ENCODE peak calls at places on chromosomes 5 and 9, in six cellular contexts. One of them, this sample, is unnamed.
A peak's percentile ranks its signal among the peaks of the same experiment; 100 is the strongest.

GRCh38 chr9:115494393-115494792 is 376.4 kb upstream of the TNC start:
- DNase-seq in GM12878: no peak
- DNase-seq in HepG2: no peak
- DNase-seq in K562: no peak
- DNase-seq in SK-N-SH: no peak
- DNase-seq in GM12892: no peak
- DNase-seq in this sample: no peak

GRCh38 chr5:133113331-133114061 is 61.7 kb downstream of the HSPA4 start:
- DNase-seq in K562: no peak
- DNase-seq in GM12892: no peak
- DNase-seq in HepG2: no peak
- DNase-seq in GM12878: no peak
- DNase-seq in SK-N-SH: no peak
- DNase-seq in this sample: no peak

GRCh38 chr5:90807483-90807882 is 248.9 kb downstream of the ADGRV1 start:
- DNase-seq in K562: no peak
- DNase-seq in GM12892: no peak
- DNase-seq in HepG2: no peak
- DNase-seq in GM12878: no peak
- DNase-seq in SK-N-SH: no peak
- DNase-seq in this sample: no peak

GRCh38 chr5:142828797-142829535 is 58.8 kb downstream of the ARHGAP26 start:
- DNase-seq in GM12878: no peak
- DNase-seq in HepG2: no peak
- DNase-seq in K562: no peak
- DNase-seq in GM12892: no peak
- DNase-seq in SK-N-SH: no peak
- DNase-seq in this sample: no peak

GRCh38 chr5:9207820-9208418 is 338.0 kb downstream of the SEMA5A start:
- DNase-seq in SK-N-SH: peak; percentile 32
- DNase-seq in K562: peak; percentile 18
- DNase-seq in HepG2: peak; percentile 34
- DNase-seq in GM12878: no peak
- DNase-seq in GM12892: no peak
- DNase-seq in this sample: no peak

GRCh38 chr5:107461770-107462169 is 209.0 kb downstream of the EFNA5 start:
- DNase-seq in GM12878: no peak
- DNase-seq in K562: no peak
- DNase-seq in HepG2: no peak
- DNase-seq in SK-N-SH: no peak
- DNase-seq in GM12892: no peak
- DNase-seq in this sample: no peak

GRCh38 chr9:17519761-17520160 is 59.1 kb upstream of the SH3GL2 start:
- DNase-seq in HepG2: no peak
- DNase-seq in SK-N-SH: no peak
- DNase-seq in K562: no peak
- DNase-seq in GM12878: no peak
- DNase-seq in GM12892: no peak
- DNase-seq in this sample: no peak

GRCh38 chr5:155655569-155655968 is 642.0 kb downstream of the KIF4B start:
- DNase-seq in HepG2: no peak
- DNase-seq in SK-N-SH: peak; percentile 9
- DNase-seq in K562: no peak
- DNase-seq in GM12878: no peak
- DNase-seq in GM12892: no peak
- DNase-seq in this sample: no peak

GRCh38 chr9:131252120-131252519 is 24.2 kb downstream of the FAM78A start:
- DNase-seq in HepG2: no peak
- DNase-seq in SK-N-SH: no peak
- DNase-seq in GM12892: no peak
- DNase-seq in GM12878: no peak
- DNase-seq in K562: no peak
- DNase-seq in this sample: no peak

GRCh38 chr5:37043693-37044092 is 167.1 kb downstream of the NIPBL start:
- DNase-seq in HepG2: peak; percentile 3
- DNase-seq in K562: no peak
- DNase-seq in GM12892: no peak
- DNase-seq in GM12878: no peak
- DNase-seq in SK-N-SH: no peak
- DNase-seq in this sample: no peak

GRCh38 chr9:124735121-124735520 is 36.0 kb downstream of the NR6A1 start:
- DNase-seq in K562: no peak
- DNase-seq in GM12892: no peak
- DNase-seq in GM12878: no peak
- DNase-seq in HepG2: peak; percentile 44
- DNase-seq in SK-N-SH: no peak
- DNase-seq in this sample: no peak

GRCh38 chr5:136073714-136074113 is 44.9 kb downstream of the TGFBI start:
- DNase-seq in SK-N-SH: no peak
- DNase-seq in GM12878: no peak
- DNase-seq in K562: no peak
- DNase-seq in GM12892: no peak
- DNase-seq in HepG2: no peak
- DNase-seq in this sample: no peak

GRCh38 chr9:36725777-36726356 is 153.2 kb downstream of the MELK start:
- DNase-seq in GM12892: no peak
- DNase-seq in K562: no peak
- DNase-seq in HepG2: no peak
- DNase-seq in SK-N-SH: no peak
- DNase-seq in GM12878: no peak
- DNase-seq in this sample: no peak

GRCh38 chr5:67315082-67315801 is 118.6 kb upstream of the CD180 start:
- DNase-seq in HepG2: no peak
- DNase-seq in K562: no peak
- DNase-seq in GM12878: no peak
- DNase-seq in SK-N-SH: no peak
- DNase-seq in GM12892: no peak
- DNase-seq in this sample: no peak

GRCh38 chr5:67353500-67353931 is 156.9 kb upstream of the CD180 start:
- DNase-seq in SK-N-SH: no peak
- DNase-seq in GM12878: no peak
- DNase-seq in K562: no peak
- DNase-seq in GM12892: no peak
- DNase-seq in HepG2: no peak
- DNase-seq in this sample: no peak

GRCh38 chr9:84990416-84990815 is 320.9 kb downstream of the NTRK2 start:
- DNase-seq in SK-N-SH: no peak
- DNase-seq in GM12878: no peak
- DNase-seq in GM12892: no peak
- DNase-seq in HepG2: no peak
- DNase-seq in K562: no peak
- DNase-seq in this sample: no peak

GRCh38 chr9:32427111-32427873 is 42.8 kb downstream of the ACO1 start:
- DNase-seq in HepG2: peak; percentile 48
- DNase-seq in K562: no peak
- DNase-seq in GM12878: no peak
- DNase-seq in SK-N-SH: no peak
- DNase-seq in GM12892: no peak
- DNase-seq in this sample: no peak

GRCh38 chr9:114070188-114071103 is 7.7 kb downstream of the AMBP start:
- DNase-seq in HepG2: no peak
- DNase-seq in GM12878: no peak
- DNase-seq in GM12892: no peak
- DNase-seq in SK-N-SH: no peak
- DNase-seq in K562: no peak
- DNase-seq in this sample: no peak

GRCh38 chr5:176543428-176544182 is 5.5 kb upstream of the CDHR2 start:
- DNase-seq in GM12892: no peak
- DNase-seq in GM12878: no peak
- DNase-seq in HepG2: no peak
- DNase-seq in SK-N-SH: peak; percentile 89
- DNase-seq in K562: peak; percentile 79
- DNase-seq in this sample: peak; percentile 69

DNA sequence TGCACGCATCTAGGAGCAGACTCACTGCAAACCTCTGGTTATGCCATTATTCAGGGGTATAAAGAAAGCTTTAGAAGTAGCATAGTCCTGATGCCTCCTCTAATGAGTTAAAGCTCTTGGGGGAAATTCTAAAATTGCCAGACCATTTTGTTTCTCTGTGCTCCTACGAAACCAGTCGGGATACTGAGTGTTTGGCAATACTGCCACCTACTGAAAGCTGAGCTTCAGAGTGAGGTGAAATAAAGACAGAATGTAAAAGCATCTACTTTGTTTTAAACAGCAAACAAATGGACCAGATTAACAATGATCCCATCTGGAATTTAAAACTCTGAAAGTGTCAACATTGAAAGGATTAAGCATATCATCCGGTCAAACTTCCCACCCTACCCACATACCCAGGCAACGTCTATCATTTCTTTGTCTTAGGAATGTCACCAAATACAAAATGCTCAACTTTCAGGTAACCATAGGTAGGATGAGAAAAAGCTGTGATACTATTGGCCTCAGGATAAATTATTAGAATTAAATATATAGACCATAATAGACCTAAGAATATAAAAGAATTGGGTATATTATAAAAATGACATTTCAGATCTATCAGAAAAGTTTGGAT is 77.8 kb upstream of the SHISAL2B start:
- DNase-seq in HepG2: peak; percentile 39
- DNase-seq in SK-N-SH: peak; percentile 20
- DNase-seq in GM12878: no peak
- DNase-seq in GM12892: no peak
- DNase-seq in K562: peak; percentile 12
- DNase-seq in this sample: no peak
- TF ChIP-seq TAF1 in HepG2: no peak
- TF ChIP-seq TAF1 in SK-N-SH: no peak
- TF ChIP-seq TAF1 in GM12878: no peak
- TF ChIP-seq TAF1 in GM12892: no peak
- TF ChIP-seq TAF1 in K562: no peak
- TF ChIP-seq TAF1 in this sample: no peak

DNA sequence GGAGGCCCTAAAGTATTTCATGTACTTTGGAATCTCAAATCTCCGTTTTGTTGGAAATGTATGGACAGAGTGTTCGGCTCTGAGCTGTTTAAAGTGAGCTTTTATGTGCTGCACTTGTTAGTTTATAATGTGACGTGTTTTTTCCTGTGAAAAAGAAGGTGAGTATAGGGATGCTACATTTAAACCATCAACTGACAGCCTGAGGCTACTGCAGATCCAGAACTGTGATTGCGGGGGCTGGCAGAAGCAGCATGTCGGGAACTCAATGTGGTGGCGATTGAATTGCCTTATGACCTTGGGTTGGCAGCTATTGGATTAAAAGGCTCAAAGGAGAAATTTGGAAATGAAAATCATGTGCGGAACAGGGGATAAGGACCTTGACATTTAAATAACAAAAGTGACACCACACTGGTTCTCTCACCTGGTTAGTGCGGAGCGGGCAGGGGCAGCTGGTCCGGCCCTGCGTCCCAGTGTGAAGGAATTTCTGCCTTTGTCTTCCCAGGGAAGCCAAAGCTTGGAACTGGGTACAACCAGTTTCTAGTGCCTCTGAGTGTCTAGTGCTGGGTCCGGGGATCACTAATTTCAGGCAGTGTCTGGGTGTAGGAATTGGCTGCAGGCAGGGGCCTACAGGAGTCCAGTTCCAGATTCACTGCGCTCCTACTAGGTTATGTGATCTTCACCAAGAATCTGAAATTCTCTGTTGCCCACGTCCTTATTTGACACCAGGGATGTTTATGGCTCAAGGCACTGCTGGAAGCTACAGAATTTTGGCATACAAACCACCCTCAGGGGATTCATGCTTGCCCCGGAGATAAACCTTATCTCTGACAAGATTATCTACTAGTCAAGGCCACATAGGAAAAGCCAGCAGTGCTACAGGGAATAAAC is 120.7 kb upstream of the ERCC6L2 start:
- DNase-seq in GM12892: no peak
- DNase-seq in SK-N-SH: peak; percentile 66
- DNase-seq in GM12878: no peak
- DNase-seq in K562: no peak
- DNase-seq in HepG2: no peak
- DNase-seq in this sample: no peak
- TF ChIP-seq POLR2AphosphoS5 in GM12892: no peak
- TF ChIP-seq POLR2AphosphoS5 in SK-N-SH: no peak
- TF ChIP-seq POLR2AphosphoS5 in GM12878: no peak
- TF ChIP-seq POLR2AphosphoS5 in K562: no peak
- TF ChIP-seq POLR2AphosphoS5 in HepG2: no peak
- TF ChIP-seq POLR2AphosphoS5 in this sample: no peak

DNA sequence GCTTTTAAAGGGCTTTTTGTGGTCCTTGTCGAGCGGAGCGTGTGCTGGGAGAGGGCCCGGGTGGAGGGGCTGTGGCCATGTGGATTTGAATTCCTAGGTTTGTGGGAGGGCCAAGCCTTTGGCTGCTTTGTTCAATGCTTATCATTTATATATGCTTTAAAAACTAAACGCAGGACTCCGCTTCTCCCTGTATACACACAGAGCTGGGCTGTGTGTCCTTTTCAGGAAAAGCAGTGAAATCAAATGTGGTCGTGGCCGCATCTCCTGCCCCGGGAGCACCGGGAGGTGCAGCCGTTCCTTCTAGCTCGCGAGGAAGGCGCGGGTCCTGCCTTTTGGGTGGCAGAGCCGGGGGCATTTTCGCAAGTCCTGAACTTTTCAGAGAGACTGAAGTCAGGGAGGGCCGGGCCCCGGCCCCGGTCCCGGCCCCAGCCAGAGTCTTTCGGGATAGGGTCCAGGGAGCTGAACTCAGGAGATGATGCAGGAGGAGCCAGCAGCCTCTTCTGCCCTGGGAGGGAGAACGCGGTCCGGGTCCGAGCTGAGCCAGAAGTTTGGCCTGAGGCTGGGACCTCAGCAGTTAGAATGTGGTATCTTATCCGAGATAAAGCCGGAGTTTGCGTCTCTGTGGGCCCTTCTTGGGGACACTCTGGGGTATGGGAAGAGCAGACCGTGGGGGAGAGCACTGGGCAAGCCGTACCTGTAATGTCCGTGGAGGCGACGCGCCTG is 158.8 kb downstream of the C9orf152 start:
- DNase-seq in GM12878: no peak
- DNase-seq in SK-N-SH: peak; percentile 65
- DNase-seq in GM12892: peak; percentile 25
- DNase-seq in HepG2: no peak
- DNase-seq in K562: no peak
- DNase-seq in this sample: peak; percentile 18
- TF ChIP-seq TAF1 in GM12878: no peak
- TF ChIP-seq TAF1 in SK-N-SH: no peak
- TF ChIP-seq TAF1 in GM12892: no peak
- TF ChIP-seq TAF1 in HepG2: no peak
- TF ChIP-seq TAF1 in K562: no peak
- TF ChIP-seq TAF1 in this sample: no peak

GRCh38 chr5:159602434-159602833 is 272.1 kb upstream of the IL12B start:
- DNase-seq in SK-N-SH: no peak
- DNase-seq in GM12878: no peak
- DNase-seq in HepG2: no peak
- DNase-seq in GM12892: no peak
- DNase-seq in K562: no peak
- DNase-seq in this sample: no peak

GRCh38 chr5:159610966-159611579 is 280.8 kb upstream of the IL12B start:
- DNase-seq in GM12878: no peak
- DNase-seq in SK-N-SH: no peak
- DNase-seq in GM12892: no peak
- DNase-seq in K562: no peak
- DNase-seq in HepG2: no peak
- DNase-seq in this sample: no peak

GRCh38 chr5:159601216-159601615 is 270.9 kb upstream of the IL12B start:
- DNase-seq in GM12892: no peak
- DNase-seq in K562: no peak
- DNase-seq in HepG2: no peak
- DNase-seq in SK-N-SH: no peak
- DNase-seq in GM12878: no peak
- DNase-seq in this sample: no peak

GRCh38 chr5:159609359-159609758 is 279.1 kb upstream of the IL12B start:
- DNase-seq in SK-N-SH: no peak
- DNase-seq in GM12878: no peak
- DNase-seq in HepG2: no peak
- DNase-seq in GM12892: no peak
- DNase-seq in K562: no peak
- DNase-seq in this sample: no peak

GRCh38 chr5:159605585-159605984 is 275.3 kb upstream of the IL12B start:
- DNase-seq in GM12892: no peak
- DNase-seq in HepG2: no peak
- DNase-seq in K562: no peak
- DNase-seq in GM12878: no peak
- DNase-seq in SK-N-SH: no peak
- DNase-seq in this sample: no peak
- TF ChIP-seq POLR2AphosphoS5 in GM12892: no peak
- TF ChIP-seq POLR2AphosphoS5 in HepG2: no peak
- TF ChIP-seq POLR2AphosphoS5 in K562: no peak
- TF ChIP-seq POLR2AphosphoS5 in GM12878: no peak
- TF ChIP-seq POLR2AphosphoS5 in SK-N-SH: no peak
- TF ChIP-seq POLR2AphosphoS5 in this sample: no peak